ENCODE peak calls at places on chromosomes 5 and 9, in seven cellular contexts. One of them, this sample, is unnamed.

GRCh38 chr5:80569961-80570786 is at the start of gene ANKRD34B:
- DNase-seq in psoas muscle: no peak
- DNase-seq in Right ventricle myocardium superior: peak
- DNase-seq in foreskin fibroblast: peak
- DNase-seq in HCT116: no peak
- DNase-seq in CD8-positive, alpha-beta T cell: no peak
- DNase-seq in stimulated activated naive B cell treated with anti-CD40 and anti-IgM and Interleukin-4, amounts not matched to agents 10 μg/mL and 1 μg/mL and 100 μg/mL, for 72 hours: no peak
- DNase-seq in this sample: no peak

GRCh38 chr9:113558632-113559502 is 95.3 kb downstream of the RGS3 start:
- DNase-seq in psoas muscle: peak
- DNase-seq in Right ventricle myocardium superior: peak
- DNase-seq in foreskin fibroblast: peak
- DNase-seq in HCT116: no peak
- DNase-seq in CD8-positive, alpha-beta T cell: no peak
- DNase-seq in stimulated activated naive B cell treated with anti-CD40 and anti-IgM and Interleukin-4, amounts not matched to agents 10 μg/mL and 1 μg/mL and 100 μg/mL, for 72 hours: no peak
- DNase-seq in this sample: peak

GRCh38 chr5:121025671-121026070 is 561.6 kb downstream of the PRR16 start:
- DNase-seq in psoas muscle: no peak
- DNase-seq in Right ventricle myocardium superior: no peak
- DNase-seq in foreskin fibroblast: no peak
- DNase-seq in HCT116: no peak
- DNase-seq in CD8-positive, alpha-beta T cell: no peak
- DNase-seq in stimulated activated naive B cell treated with anti-CD40 and anti-IgM and Interleukin-4, amounts not matched to agents 10 μg/mL and 1 μg/mL and 100 μg/mL, for 72 hours: no peak
- DNase-seq in this sample: no peak

GRCh38 chr5:160312139-160312959 is at the start of gene CCNJL:
- DNase-seq in psoas muscle: peak
- DNase-seq in Right ventricle myocardium superior: peak
- DNase-seq in foreskin fibroblast: peak
- DNase-seq in HCT116: no peak
- DNase-seq in CD8-positive, alpha-beta T cell: no peak
- DNase-seq in stimulated activated naive B cell treated with anti-CD40 and anti-IgM and Interleukin-4, amounts not matched to agents 10 μg/mL and 1 μg/mL and 100 μg/mL, for 72 hours: no peak
- DNase-seq in this sample: peak

GRCh38 chr9:120324996-120325642 is 254.8 kb downstream of the CDK5RAP2 start:
- DNase-seq in psoas muscle: no peak
- DNase-seq in Right ventricle myocardium superior: no peak
- DNase-seq in foreskin fibroblast: no peak
- DNase-seq in HCT116: no peak
- DNase-seq in CD8-positive, alpha-beta T cell: no peak
- DNase-seq in stimulated activated naive B cell treated with anti-CD40 and anti-IgM and Interleukin-4, amounts not matched to agents 10 μg/mL and 1 μg/mL and 100 μg/mL, for 72 hours: peak
- DNase-seq in this sample: peak

GRCh38 chr5:138488481-138488945 is 23.2 kb downstream of the EGR1 start:
- DNase-seq in psoas muscle: no peak
- DNase-seq in Right ventricle myocardium superior: no peak
- DNase-seq in foreskin fibroblast: peak
- DNase-seq in HCT116: no peak
- DNase-seq in CD8-positive, alpha-beta T cell: no peak
- DNase-seq in stimulated activated naive B cell treated with anti-CD40 and anti-IgM and Interleukin-4, amounts not matched to agents 10 μg/mL and 1 μg/mL and 100 μg/mL, for 72 hours: no peak
- DNase-seq in this sample: no peak

GRCh38 chr5:109692011-109692410 is 2.3 kb downstream of the MAN2A1 start:
- DNase-seq in psoas muscle: no peak
- DNase-seq in Right ventricle myocardium superior: no peak
- DNase-seq in foreskin fibroblast: peak
- DNase-seq in HCT116: no peak
- DNase-seq in CD8-positive, alpha-beta T cell: no peak
- DNase-seq in stimulated activated naive B cell treated with anti-CD40 and anti-IgM and Interleukin-4, amounts not matched to agents 10 μg/mL and 1 μg/mL and 100 μg/mL, for 72 hours: peak
- DNase-seq in this sample: no peak

GRCh38 chr5:157778121-157778805 is 34.8 kb downstream of the LSM11 start:
- DNase-seq in psoas muscle: no peak
- DNase-seq in Right ventricle myocardium superior: no peak
- DNase-seq in foreskin fibroblast: peak
- DNase-seq in HCT116: peak
- DNase-seq in CD8-positive, alpha-beta T cell: no peak
- DNase-seq in stimulated activated naive B cell treated with anti-CD40 and anti-IgM and Interleukin-4, amounts not matched to agents 10 μg/mL and 1 μg/mL and 100 μg/mL, for 72 hours: no peak
- DNase-seq in this sample: peak

GRCh38 chr5:126031989-126032716 is 391.1 kb upstream of the GRAMD2B start:
- DNase-seq in psoas muscle: no peak
- DNase-seq in Right ventricle myocardium superior: peak
- DNase-seq in foreskin fibroblast: peak
- DNase-seq in HCT116: no peak
- DNase-seq in CD8-positive, alpha-beta T cell: no peak
- DNase-seq in stimulated activated naive B cell treated with anti-CD40 and anti-IgM and Interleukin-4, amounts not matched to agents 10 μg/mL and 1 μg/mL and 100 μg/mL, for 72 hours: no peak
- DNase-seq in this sample: peak

GRCh38 chr9:119432428-119432827 is 63.2 kb upstream of the BRINP1 start:
- DNase-seq in psoas muscle: no peak
- DNase-seq in Right ventricle myocardium superior: no peak
- DNase-seq in foreskin fibroblast: no peak
- DNase-seq in HCT116: no peak
- DNase-seq in CD8-positive, alpha-beta T cell: no peak
- DNase-seq in stimulated activated naive B cell treated with anti-CD40 and anti-IgM and Interleukin-4, amounts not matched to agents 10 μg/mL and 1 μg/mL and 100 μg/mL, for 72 hours: no peak
- DNase-seq in this sample: no peak

GRCh38 chr9:99141849-99142248 is 36.9 kb downstream of the TGFBR1 start:
- DNase-seq in psoas muscle: no peak
- DNase-seq in Right ventricle myocardium superior: no peak
- DNase-seq in foreskin fibroblast: no peak
- DNase-seq in HCT116: no peak
- DNase-seq in CD8-positive, alpha-beta T cell: no peak
- DNase-seq in stimulated activated naive B cell treated with anti-CD40 and anti-IgM and Interleukin-4, amounts not matched to agents 10 μg/mL and 1 μg/mL and 100 μg/mL, for 72 hours: no peak
- DNase-seq in this sample: no peak

GRCh38 chr5:54904425-54904824 is 81.0 kb downstream of the ESM1 start:
- DNase-seq in psoas muscle: no peak
- DNase-seq in Right ventricle myocardium superior: no peak
- DNase-seq in foreskin fibroblast: peak
- DNase-seq in HCT116: no peak
- DNase-seq in CD8-positive, alpha-beta T cell: no peak
- DNase-seq in stimulated activated naive B cell treated with anti-CD40 and anti-IgM and Interleukin-4, amounts not matched to agents 10 μg/mL and 1 μg/mL and 100 μg/mL, for 72 hours: no peak
- DNase-seq in this sample: peak

GRCh38 chr9:128927731-128928411 is 7.1 kb downstream of the PHYHD1 start:
- DNase-seq in psoas muscle: peak
- DNase-seq in Right ventricle myocardium superior: no peak
- DNase-seq in foreskin fibroblast: peak
- DNase-seq in HCT116: peak
- DNase-seq in CD8-positive, alpha-beta T cell: peak
- DNase-seq in stimulated activated naive B cell treated with anti-CD40 and anti-IgM and Interleukin-4, amounts not matched to agents 10 μg/mL and 1 μg/mL and 100 μg/mL, for 72 hours: peak
- DNase-seq in this sample: peak

GRCh38 chr5:58184910-58185309 is 275.0 kb downstream of the PLK2 start:
- DNase-seq in psoas muscle: no peak
- DNase-seq in Right ventricle myocardium superior: no peak
- DNase-seq in foreskin fibroblast: peak
- DNase-seq in HCT116: no peak
- DNase-seq in CD8-positive, alpha-beta T cell: no peak
- DNase-seq in stimulated activated naive B cell treated with anti-CD40 and anti-IgM and Interleukin-4, amounts not matched to agents 10 μg/mL and 1 μg/mL and 100 μg/mL, for 72 hours: no peak
- DNase-seq in this sample: no peak

GRCh38 chr9:94927762-94928158 is 201.3 kb downstream of the AOPEP start:
- DNase-seq in psoas muscle: no peak
- DNase-seq in Right ventricle myocardium superior: no peak
- DNase-seq in foreskin fibroblast: peak
- DNase-seq in HCT116: no peak
- DNase-seq in CD8-positive, alpha-beta T cell: no peak
- DNase-seq in stimulated activated naive B cell treated with anti-CD40 and anti-IgM and Interleukin-4, amounts not matched to agents 10 μg/mL and 1 μg/mL and 100 μg/mL, for 72 hours: no peak
- DNase-seq in this sample: no peak

GRCh38 chr5:104171958-104172357 is 609.4 kb upstream of the NUDT12 start:
- DNase-seq in psoas muscle: no peak
- DNase-seq in Right ventricle myocardium superior: no peak
- DNase-seq in foreskin fibroblast: no peak
- DNase-seq in HCT116: no peak
- DNase-seq in CD8-positive, alpha-beta T cell: no peak
- DNase-seq in stimulated activated naive B cell treated with anti-CD40 and anti-IgM and Interleukin-4, amounts not matched to agents 10 μg/mL and 1 μg/mL and 100 μg/mL, for 72 hours: no peak
- DNase-seq in this sample: no peak

GRCh38 chr9:121839726-121840500 is 188.5 kb downstream of the DAB2IP start:
- DNase-seq in psoas muscle: no peak
- DNase-seq in Right ventricle myocardium superior: no peak
- DNase-seq in foreskin fibroblast: no peak
- DNase-seq in HCT116: no peak
- DNase-seq in CD8-positive, alpha-beta T cell: no peak
- DNase-seq in stimulated activated naive B cell treated with anti-CD40 and anti-IgM and Interleukin-4, amounts not matched to agents 10 μg/mL and 1 μg/mL and 100 μg/mL, for 72 hours: no peak
- DNase-seq in this sample: no peak

GRCh38 chr5:101429241-101429640 is 526.2 kb upstream of the ST8SIA4 start:
- DNase-seq in psoas muscle: no peak
- DNase-seq in Right ventricle myocardium superior: no peak
- DNase-seq in foreskin fibroblast: peak
- DNase-seq in HCT116: no peak
- DNase-seq in CD8-positive, alpha-beta T cell: no peak
- DNase-seq in stimulated activated naive B cell treated with anti-CD40 and anti-IgM and Interleukin-4, amounts not matched to agents 10 μg/mL and 1 μg/mL and 100 μg/mL, for 72 hours: no peak
- DNase-seq in this sample: no peak

GRCh38 chr9:69047331-69047730 is 11.8 kb downstream of the FXN start:
- DNase-seq in psoas muscle: no peak
- DNase-seq in Right ventricle myocardium superior: no peak
- DNase-seq in foreskin fibroblast: no peak
- DNase-seq in HCT116: no peak
- DNase-seq in CD8-positive, alpha-beta T cell: no peak
- DNase-seq in stimulated activated naive B cell treated with anti-CD40 and anti-IgM and Interleukin-4, amounts not matched to agents 10 μg/mL and 1 μg/mL and 100 μg/mL, for 72 hours: no peak
- DNase-seq in this sample: no peak

GRCh38 chr9:124205686-124206352 is 51.9 kb upstream of the NEK6 start:
- DNase-seq in psoas muscle: no peak
- DNase-seq in Right ventricle myocardium superior: no peak
- DNase-seq in foreskin fibroblast: no peak
- DNase-seq in HCT116: no peak
- DNase-seq in CD8-positive, alpha-beta T cell: no peak
- DNase-seq in stimulated activated naive B cell treated with anti-CD40 and anti-IgM and Interleukin-4, amounts not matched to agents 10 μg/mL and 1 μg/mL and 100 μg/mL, for 72 hours: no peak
- DNase-seq in this sample: no peak

GRCh38 chr5:97245371-97245770 is 62.3 kb upstream of the RIOK2 start:
- DNase-seq in psoas muscle: no peak
- DNase-seq in Right ventricle myocardium superior: no peak
- DNase-seq in foreskin fibroblast: no peak
- DNase-seq in HCT116: no peak
- DNase-seq in CD8-positive, alpha-beta T cell: no peak
- DNase-seq in stimulated activated naive B cell treated with anti-CD40 and anti-IgM and Interleukin-4, amounts not matched to agents 10 μg/mL and 1 μg/mL and 100 μg/mL, for 72 hours: no peak
- DNase-seq in this sample: no peak

GRCh38 chr5:72178910-72179815 is 71.9 kb downstream of the MAP1B start:
- DNase-seq in psoas muscle: peak
- DNase-seq in Right ventricle myocardium superior: peak
- DNase-seq in foreskin fibroblast: peak
- DNase-seq in HCT116: peak
- DNase-seq in CD8-positive, alpha-beta T cell: no peak
- DNase-seq in stimulated activated naive B cell treated with anti-CD40 and anti-IgM and Interleukin-4, amounts not matched to agents 10 μg/mL and 1 μg/mL and 100 μg/mL, for 72 hours: no peak
- DNase-seq in this sample: no peak

GRCh38 chr5:411728-412127 is 31.2 kb upstream of the EXOC3 start:
- DNase-seq in psoas muscle: peak
- DNase-seq in Right ventricle myocardium superior: no peak
- DNase-seq in foreskin fibroblast: no peak
- DNase-seq in HCT116: no peak
- DNase-seq in CD8-positive, alpha-beta T cell: no peak
- DNase-seq in stimulated activated naive B cell treated with anti-CD40 and anti-IgM and Interleukin-4, amounts not matched to agents 10 μg/mL and 1 μg/mL and 100 μg/mL, for 72 hours: no peak
- DNase-seq in this sample: no peak

GRCh38 chr5:174418809-174419522 is 305.4 kb upstream of the MSX2 start:
- DNase-seq in psoas muscle: no peak
- DNase-seq in Right ventricle myocardium superior: no peak
- DNase-seq in foreskin fibroblast: no peak
- DNase-seq in HCT116: peak
- DNase-seq in CD8-positive, alpha-beta T cell: no peak
- DNase-seq in stimulated activated naive B cell treated with anti-CD40 and anti-IgM and Interleukin-4, amounts not matched to agents 10 μg/mL and 1 μg/mL and 100 μg/mL, for 72 hours: no peak
- DNase-seq in this sample: no peak

GRCh38 chr5:115703514-115703913 is 77.7 kb upstream of the TMED7 start:
- DNase-seq in psoas muscle: no peak
- DNase-seq in Right ventricle myocardium superior: no peak
- DNase-seq in foreskin fibroblast: no peak
- DNase-seq in HCT116: no peak
- DNase-seq in CD8-positive, alpha-beta T cell: no peak
- DNase-seq in stimulated activated naive B cell treated with anti-CD40 and anti-IgM and Interleukin-4, amounts not matched to agents 10 μg/mL and 1 μg/mL and 100 μg/mL, for 72 hours: no peak
- DNase-seq in this sample: no peak

GRCh38 chr5:95989283-95990048 is 27.8 kb upstream of the ELL2 start:
- DNase-seq in psoas muscle: no peak
- DNase-seq in Right ventricle myocardium superior: no peak
- DNase-seq in foreskin fibroblast: no peak
- DNase-seq in HCT116: no peak
- DNase-seq in CD8-positive, alpha-beta T cell: no peak
- DNase-seq in stimulated activated naive B cell treated with anti-CD40 and anti-IgM and Interleukin-4, amounts not matched to agents 10 μg/mL and 1 μg/mL and 100 μg/mL, for 72 hours: no peak
- DNase-seq in this sample: no peak

GRCh38 chr9:84827248-84827786 is 157.8 kb downstream of the NTRK2 start:
- DNase-seq in psoas muscle: no peak
- DNase-seq in Right ventricle myocardium superior: peak
- DNase-seq in foreskin fibroblast: no peak
- DNase-seq in HCT116: no peak
- DNase-seq in CD8-positive, alpha-beta T cell: no peak
- DNase-seq in stimulated activated naive B cell treated with anti-CD40 and anti-IgM and Interleukin-4, amounts not matched to agents 10 μg/mL and 1 μg/mL and 100 μg/mL, for 72 hours: no peak
- DNase-seq in this sample: no peak

This sample was measured in NCI-H1092 treated with DMSO at 0.1 percent for 48 hours.